ENCODE peak calls at places on chromosome 22, in four cellular contexts. K is prostate gland, M is fibroblast of the conjunctiva, G is NCI-H2107. U is an unnamed sample.

GRCh38 chr22:32080904-32081303 is 37.8 kb downstream of the SLC5A1 start:
- DNase-seq in K (peak), M (peak), G (peak), U (no peak)

GRCh38 chr22:50436841-50437341 is 37.9 kb downstream of the SBF1 start:
- DNase-seq in K (no peak), M (no peak), G (no peak), U (no peak)

GRCh38 chr22:36885474-36885873 is 24.7 kb downstream of the NCF4 start:
- DNase-seq in K (no peak), M (no peak), G (no peak), U (no peak)

GRCh38 chr22:35563211-35563610 is 22.6 kb downstream of the RASD2 start:
- DNase-seq in K (no peak), M (no peak), G (no peak), U (no peak)

GRCh38 chr22:24841261-24841660 is 35.2 kb downstream of the SGSM1 start:
- DNase-seq in K (peak), M (no peak), G (no peak), U (no peak)

GRCh38 chr22:36522662-36523061 is 6.3 kb downstream of the EIF3D start:
- DNase-seq in K (no peak), M (no peak), G (no peak), U (no peak)

GRCh38 chr22:30575011-30575671 is 676 bp upstream of the GAL3ST1 start:
- DNase-seq in K (no peak), M (no peak), G (no peak), U (peak)

GRCh38 chr22:27668828-27669797 is 132.4 kb downstream of the MN1 start:
- DNase-seq in K (no peak), M (no peak), G (no peak), U (no peak)

GRCh38 chr22:25702046-25702445 is 39.9 kb upstream of the MYO18B start:
- DNase-seq in K (no peak), M (no peak), G (no peak), U (no peak)

GRCh38 chr22:25368271-25368670 is 148.8 kb downstream of the CRYBB2 start:
- DNase-seq in K (peak), M (peak), G (no peak), U (peak)

GRCh38 chr22:29615705-29616104 is 12.3 kb downstream of the NF2 start:
- DNase-seq in K (no peak), M (no peak), G (no peak), U (no peak)

GRCh38 chr22:44583076-44583760 is 85.2 kb upstream of the RTL6 start:
- DNase-seq in K (no peak), M (no peak), G (no peak), U (no peak)

GRCh38 chr22:44505796-44506354 is 7.8 kb upstream of the RTL6 start:
- DNase-seq in K (no peak), M (no peak), G (no peak), U (no peak)

GRCh38 chr22:48885919-48886305 is 941.8 kb downstream of the BRD1 start:
- DNase-seq in K (no peak), M (no peak), G (no peak), U (no peak)

U was measured in GM04504.